ENCODE peak calls at places on chromosomes 11 and 22, in six cellular contexts. F is lower lobe of right lung, I is osteoblast, T is substantia nigra, N is heart left ventricle, L is OCI-LY7. M is an unnamed sample.

GRCh38 chr11:60563553-60564235 is 48.5 kb downstream of the MS4A13 start:
- DNase-seq in N (no peak), F (no peak), I (no peak), L (peak), T (no peak), M (no peak)

GRCh38 chr11:77205467-77206263 is 77.6 kb downstream of the MYO7A start:
- DNase-seq in F (no peak), L (no peak), I (peak), T (no peak), N (no peak), M (no peak)

GRCh38 chr11:48014917-48015316 is 34.6 kb downstream of the PTPRJ start:
- DNase-seq in N (no peak), I (no peak), T (no peak), L (no peak), F (no peak), M (no peak)

GRCh38 chr11:9762531-9762930 is 98.7 kb downstream of the SWAP70 start:
- DNase-seq in T (no peak), N (no peak), L (no peak), F (no peak), I (no peak), M (no peak)

GRCh38 chr11:134244593-134244992 is 8.6 kb downstream of the THYN1 start:
- DNase-seq in F (no peak), L (peak), T (no peak), N (no peak), I (peak), M (no peak)

GRCh38 chr11:76524919-76525318 is 80.1 kb downstream of the EMSY start:
- DNase-seq in I (peak), N (no peak), L (no peak), T (no peak), F (no peak), M (no peak)

GRCh38 chr11:88398372-88399140 is 61.0 kb upstream of the CTSC start:
- DNase-seq in T (no peak), L (no peak), I (peak), N (no peak), F (no peak), M (no peak)

GRCh38 chr11:32008879-32009548 is 81.9 kb upstream of the RCN1 start:
- DNase-seq in I (no peak), T (no peak), F (no peak), N (no peak), L (no peak), M (no peak)

GRCh38 chr11:69370984-69371709 is 77.2 kb downstream of the MYEOV start:
- DNase-seq in F (no peak), T (no peak), L (no peak), I (no peak), N (no peak), M (no peak)

GRCh38 chr22:29798318-29798717 is 31.1 kb downstream of the UQCR10 start:
- DNase-seq in T (no peak), I (no peak), N (no peak), L (peak), F (no peak), M (no peak)

GRCh38 chr11:66119348-66120133 is 49.5 kb downstream of the PACS1 start:
- DNase-seq in I (no peak), L (no peak), F (no peak), T (no peak), N (no peak), M (no peak)

DNA sequence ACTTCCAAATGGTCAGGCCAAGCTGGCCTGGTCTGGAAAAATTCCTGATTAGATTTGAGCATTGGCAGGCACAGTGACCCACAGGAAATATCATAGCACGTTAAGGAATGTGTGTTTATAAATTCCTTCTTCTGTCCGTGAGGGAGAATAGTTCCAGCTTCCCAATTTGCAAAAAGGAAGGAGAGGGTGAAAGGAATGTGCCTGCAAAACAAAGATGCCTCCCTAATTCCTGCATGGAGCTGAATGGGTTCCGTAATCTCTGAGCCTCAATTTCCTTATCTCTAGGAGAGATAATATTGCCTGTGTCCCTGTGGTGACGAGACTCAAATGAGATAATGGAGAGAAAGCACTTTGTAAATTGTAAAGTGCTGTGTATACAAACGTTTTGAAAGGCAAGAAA is 105.1 kb downstream of the FEZ1 start:
- DNase-seq in I (no peak), F (no peak), T (no peak), L (no peak), N (no peak), M (no peak)
- H3K27ac ChIP-seq in I (no peak), F (peak), T (no peak), L (no peak), N (no peak), M (no peak)

GRCh38 chr22:21940521-21940920 is 12.1 kb downstream of the PPM1F start:
- DNase-seq in N (no peak), L (no peak), T (no peak), F (no peak), I (peak), M (no peak)
- H3K27ac ChIP-seq in N (peak), L (no peak), T (no peak), F (peak), I (peak), M (no peak)

DNA sequence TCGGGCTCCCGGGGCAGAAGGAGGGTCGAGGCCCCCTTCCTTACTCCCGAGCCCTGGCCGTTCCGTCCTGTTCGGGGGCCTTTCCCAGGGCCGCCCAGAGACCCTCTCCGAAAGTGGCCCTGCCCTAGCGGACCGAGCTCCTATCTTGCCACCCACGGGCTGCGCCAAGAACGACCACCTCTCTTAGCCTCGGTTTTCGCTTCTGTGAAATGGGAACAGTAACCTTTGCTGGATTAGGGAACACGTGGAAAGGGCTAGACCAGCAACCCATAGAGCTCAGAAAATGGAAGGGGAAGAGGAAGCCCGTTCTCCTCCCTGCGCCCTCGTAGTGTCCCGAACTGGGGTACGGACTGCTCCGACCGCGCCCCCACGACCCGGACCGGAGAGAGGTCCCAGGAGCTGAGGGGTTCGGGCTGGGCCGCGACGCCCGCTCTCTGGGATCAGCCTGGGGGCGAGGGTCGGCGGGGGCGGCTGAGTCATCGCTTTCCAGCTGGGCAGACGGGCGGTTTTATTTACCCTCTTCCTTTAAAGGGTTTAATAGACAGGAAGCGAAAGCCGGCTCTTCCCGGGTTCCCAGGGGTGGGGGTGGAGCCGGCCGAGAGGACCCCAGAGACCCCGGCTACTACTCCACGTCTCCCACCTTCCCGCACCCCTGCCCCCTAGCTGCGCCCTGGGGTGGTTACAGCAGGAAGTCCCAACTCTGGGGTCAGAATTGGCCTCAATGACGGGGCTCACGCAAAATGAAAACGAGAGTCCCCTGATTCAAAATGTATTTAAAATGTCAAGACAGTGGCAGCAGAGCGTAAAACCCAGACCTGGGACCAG is 872 bp upstream of the PHLDA2 start:
- DNase-seq in N (no peak), F (peak), I (peak), T (no peak), L (no peak), M (no peak)
- H3K27ac ChIP-seq in N (no peak), F (peak), I (peak), T (no peak), L (no peak), M (no peak)

GRCh38 chr22:33605201-33605600 is 315.1 kb downstream of the LARGE1 start:
- DNase-seq in L (no peak), T (no peak), N (no peak), I (no peak), F (no peak), M (no peak)
- H3K27ac ChIP-seq in L (no peak), T (no peak), N (no peak), I (no peak), F (no peak), M (no peak)